ENCODE peak calls at places on chromosomes 4 and X, in five cellular contexts. U is HFF-Myc; G is neural crest cell; K is C1 segment of cervical spinal cord; M is activated CD8-positive, alpha-beta memory T cell treated with anti-CD3 and anti-CD28 coated beads for 1 hour. H is an unnamed sample.

GRCh38 chr4:100041646-100042045 is 91.6 kb upstream of the H2AZ1 start:
- DNase-seq in U (no peak), G (no peak), K (no peak), M (no peak), H (no peak)

GRCh38 chrX:67563469-67564448 is 19.9 kb downstream of the AR start:
- DNase-seq in U (no peak), G (no peak), K (no peak), M (no peak), H (no peak)

GRCh38 chrX:130005408-130005807 is 23.0 kb downstream of the BCORL1 start:
- DNase-seq in U (no peak), G (no peak), K (no peak), M (no peak), H (no peak)

GRCh38 chrX:132231587-132231986 is 12.3 kb upstream of the RAP2C start:
- DNase-seq in U (no peak), G (no peak), K (no peak), M (no peak), H (no peak)

GRCh38 chr4:175456131-175456530 is 355.9 kb downstream of the GPM6A start:
- DNase-seq in U (no peak), G (no peak), K (no peak), M (no peak), H (no peak)

GRCh38 chr4:1939664-1940509 is 68.7 kb downstream of the NSD2 start:
- DNase-seq in U (peak), G (no peak), K (no peak), M (no peak), H (peak)

GRCh38 chr4:156662921-156663320 is 308.7 kb downstream of the PDGFC start:
- DNase-seq in U (no peak), G (no peak), K (no peak), M (no peak), H (no peak)

GRCh38 chr4:138405439-138405838 is 163.3 kb upstream of the SLC7A11 start:
- DNase-seq in U (no peak), G (no peak), K (no peak), M (no peak), H (peak)

GRCh38 chrX:36867143-36867542 is 141.0 kb upstream of the FAM47C start:
- DNase-seq in U (no peak), G (peak), K (no peak), M (no peak), H (peak)

GRCh38 chrX:148878371-148878770 is 378.0 kb downstream of the AFF2 start:
- DNase-seq in U (no peak), G (no peak), K (no peak), M (no peak), H (peak)

GRCh38 chrX:96436105-96436504 is 248.5 kb upstream of the DIAPH2 start:
- DNase-seq in U (no peak), G (no peak), K (no peak), M (no peak), H (peak)

H was measured in foreskin keratinocyte.